ENCODE peak calls at places on chromosome 2, in six cellular contexts. R is esophagus squamous epithelium, E is left lung, H is right atrium auricular region, O is endothelial cell of umbilical vein, U is pancreas. V is an unnamed sample. For H3K36me3, the result is how much of the 10 kb centered on the place peaks cover.

GRCh38 chr2:61138859-61139258 is 23.1 kb upstream of the C2orf74 start:
- DNase-seq in O (no peak), H (no peak), R (no peak), E (no peak), U (no peak), V (no peak)

GRCh38 chr2:152304845-152305244 is 30.1 kb upstream of the FMNL2 start:
- DNase-seq in O (no peak), U (no peak), E (no peak), H (no peak), R (no peak), V (peak)

GRCh38 chr2:61184263-61184662 is 22.3 kb downstream of the C2orf74 start:
- DNase-seq in E (no peak), R (no peak), H (no peak), O (no peak), U (no peak), V (no peak)

GRCh38 chr2:70009776-70010175 is 48.3 kb upstream of the ASPRV1 start:
- DNase-seq in E (no peak), H (no peak), R (no peak), O (no peak), U (no peak), V (no peak)

GRCh38 chr2:237486819-237487448 is at the start of gene MLPH:
- DNase-seq in H (no peak), R (no peak), U (peak), E (peak), O (no peak), V (peak)

GRCh38 chr2:59301466-59302402 is 1060.6 kb upstream of the FANCL start:
- DNase-seq in E (peak), R (no peak), O (peak), H (peak), U (peak), V (peak)

GRCh38 chr2:240584486-240585031 is 2.0 kb upstream of the CAPN10 start:
- DNase-seq in U (no peak), H (no peak), E (no peak), R (no peak), O (no peak), V (peak)

GRCh38 chr2:70685771-70686171 is 82.2 kb downstream of the ADD2 start:
- DNase-seq in R (no peak), O (no peak), U (no peak), H (no peak), E (no peak), V (no peak)

GRCh38 chr2:204834716-204835115 is 289.4 kb downstream of the PARD3B start:
- DNase-seq in H (no peak), U (no peak), O (no peak), R (no peak), E (no peak), V (no peak)

GRCh38 chr2:219219113-219219696 is 447 bp upstream of the ABCB6 start:
- DNase-seq in O (no peak), H (no peak), E (peak), R (no peak), U (no peak), V (no peak)

GRCh38 chr2:178282075-178282474 is 87.8 kb downstream of the OSBPL6 start:
- DNase-seq in R (no peak), H (no peak), O (peak), E (no peak), U (no peak), V (peak)

GRCh38 chr2:119157850-119158511 is 570 bp downstream of the C1QL2 start:
- DNase-seq in E (no peak), O (no peak), H (no peak), U (no peak), R (no peak), V (no peak)

GRCh38 chr2:3332133-3332532 is 45.5 kb downstream of the EIPR1 start:
- DNase-seq in R (no peak), E (no peak), O (no peak), U (no peak), H (no peak), V (no peak)

GRCh38 chr2:15058015-15058414 is 425.5 kb downstream of the LRATD1 start:
- DNase-seq in H (no peak), R (no peak), E (no peak), U (no peak), O (no peak), V (no peak)

GRCh38 chr2:126994340-126994777 is 95.7 kb downstream of the TEX51 start:
- DNase-seq in E (no peak), H (no peak), R (no peak), U (no peak), O (no peak), V (no peak)

GRCh38 chr2:26922638-26923466 is 47.6 kb upstream of the MAPRE3 start:
- DNase-seq in E (no peak), H (no peak), O (peak), U (peak), R (no peak), V (peak)

GRCh38 chr2:231032575-231033140 is 4.7 kb upstream of the C2orf72 start:
- DNase-seq in H (no peak), R (no peak), U (no peak), E (no peak), O (no peak), V (no peak)

GRCh38 chr2:54336136-54336976 is 80.3 kb upstream of the TSPYL6 start:
- DNase-seq in O (no peak), E (no peak), R (no peak), H (no peak), U (no peak), V (peak)

GRCh38 chr2:136206613-136207012 is 88.7 kb upstream of the CXCR4 start:
- DNase-seq in E (no peak), O (no peak), R (peak), U (no peak), H (no peak), V (no peak)

GRCh38 chr2:144237108-144237507 is 282.8 kb downstream of the ZEB2 start:
- DNase-seq in O (no peak), R (no peak), H (no peak), E (no peak), U (no peak), V (no peak)

GRCh38 chr2:169768262-169768995 is 30.2 kb upstream of the SSB start:
- DNase-seq in R (no peak), U (no peak), E (peak), O (no peak), H (no peak), V (no peak)

GRCh38 chr2:119584469-119584868 is 40.2 kb downstream of the CFAP221 start:
- DNase-seq in H (no peak), E (no peak), U (no peak), O (no peak), R (no peak), V (no peak)

GRCh38 chr2:219183151-219183757 is 5.2 kb downstream of the RETREG2 start:
- DNase-seq in O (no peak), H (no peak), U (no peak), E (no peak), R (no peak), V (no peak)

GRCh38 chr2:3301001-3301400 is 76.6 kb downstream of the EIPR1 start:
- DNase-seq in H (no peak), U (no peak), R (no peak), O (no peak), E (no peak), V (no peak)

GRCh38 chr2:208046686-208047085 is 21.4 kb upstream of the PLEKHM3 start:
- DNase-seq in E (no peak), H (no peak), O (no peak), U (no peak), R (no peak), V (peak)

GRCh38 chr2:1234731-1235308 is 178.4 kb upstream of the TPO start:
- DNase-seq in E (no peak), H (no peak), U (no peak), R (no peak), O (no peak), V (no peak)

GRCh38 chr2:152336103-152336853 is 1.3 kb downstream of the FMNL2 start:
- DNase-seq in H (peak), O (peak), U (peak), E (peak), R (no peak), V (peak)

GRCh38 chr2:118847447-118848172 is at the start of gene EN1:
- DNase-seq in O (no peak), U (no peak), H (peak), R (no peak), E (no peak), V (no peak)

DNA sequence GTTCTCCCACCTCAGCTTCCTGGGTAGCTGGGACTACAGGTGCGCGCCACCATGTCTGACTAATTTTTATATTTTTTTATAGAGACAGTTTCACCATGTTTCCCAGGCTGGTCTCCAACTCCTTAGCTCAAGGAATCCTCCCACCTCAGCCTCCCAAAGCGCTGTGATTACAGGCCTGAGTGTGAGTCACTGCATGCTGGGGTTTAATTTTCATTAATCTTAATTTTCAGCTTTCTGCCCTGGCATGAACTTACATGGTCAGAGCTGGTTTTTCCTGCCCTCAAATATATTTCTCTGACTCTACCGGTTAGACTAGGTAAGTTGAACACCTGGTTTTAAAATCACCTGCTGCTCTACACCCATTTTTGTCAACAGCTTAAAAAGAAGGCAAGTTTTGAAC is 3.1 kb downstream of the MARCHF7 start:
- DNase-seq in U (no peak), R (no peak), E (no peak), O (no peak), H (no peak), V (peak)
- H3K4me3 ChIP-seq in U (no peak), R (no peak), E (no peak), O (no peak), H (no peak), V (no peak)

DNA sequence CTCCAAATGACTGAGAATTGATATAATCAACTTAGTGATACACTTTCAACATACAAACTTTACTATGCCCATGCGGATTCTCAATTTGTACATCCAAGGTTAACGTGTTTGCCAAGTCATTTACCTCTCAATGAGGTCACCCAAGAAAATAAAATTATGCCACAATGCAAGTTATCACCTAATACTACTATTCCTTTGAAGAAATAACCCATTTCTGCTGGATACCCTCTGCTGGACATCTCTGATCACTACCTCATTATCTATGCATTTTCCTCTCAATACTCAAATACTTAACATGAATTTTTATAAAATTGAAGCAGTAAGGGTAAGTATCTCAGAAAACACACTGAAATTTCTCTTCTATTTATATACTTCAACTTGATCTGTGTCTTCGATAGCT is 12.7 kb downstream of the HNRNPLL start:
- DNase-seq in R (no peak), H (no peak), O (no peak), E (no peak), U (no peak), V (no peak)
- TF ChIP-seq CTCF in R (no peak), H (no peak), O (no peak), E (no peak), U (no peak), V (no peak)

GRCh38 chr2:12467303-12467702 is 249.4 kb upstream of the TRIB2 start:
- DNase-seq in E (no peak), R (no peak), U (no peak), O (no peak), H (no peak), V (no peak)

GRCh38 chr2:12463189-12463588 is 253.5 kb upstream of the TRIB2 start:
- DNase-seq in R (no peak), H (no peak), E (no peak), O (no peak), U (no peak), V (no peak)

GRCh38 chr2:12469053-12469625 is 247.6 kb upstream of the TRIB2 start:
- DNase-seq in U (no peak), H (no peak), E (no peak), O (no peak), R (no peak), V (no peak)

DNA sequence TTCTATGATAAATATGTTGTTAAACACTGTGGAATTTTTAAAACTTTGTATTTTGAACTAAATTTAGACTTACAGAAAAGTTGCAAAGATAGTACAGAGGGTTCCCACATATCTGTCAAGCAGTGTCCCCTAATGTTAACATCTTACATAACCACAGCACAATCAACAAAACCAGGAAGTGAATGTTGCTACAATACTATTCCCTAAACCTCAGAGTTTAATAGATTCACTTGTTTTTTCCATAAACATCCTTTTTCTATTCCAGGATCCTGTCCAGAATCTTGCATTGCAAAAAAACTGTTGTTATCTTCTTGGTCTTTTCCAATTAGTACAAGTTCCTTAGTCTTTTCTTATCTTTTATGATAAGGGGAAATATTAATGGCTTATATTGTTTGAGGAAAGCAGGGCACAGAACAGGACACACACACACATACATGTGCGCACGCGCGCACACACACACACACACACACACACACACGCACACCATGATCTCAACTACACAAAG is 251.1 kb upstream of the TRIB2 start:
- DNase-seq in O (peak), U (no peak), H (no peak), R (no peak), E (no peak), V (no peak)
- H3K36me3 ChIP-seq in O (under half), U (under half), H (under half), R (under half), E (under half), V (under half)

GRCh38 chr2:47402805-47403691 is at the start of gene MSH2:
- DNase-seq in U (peak), H (peak), O (peak), E (peak), R (peak), V (peak)

GRCh38 chr2:47405757-47406156 is 2.8 kb downstream of the MSH2 start:
- DNase-seq in H (no peak), O (no peak), U (no peak), E (no peak), R (no peak), V (no peak)

GRCh38 chr2:47403829-47404228 is 873 bp downstream of the MSH2 start:
- DNase-seq in E (no peak), H (no peak), R (no peak), O (no peak), U (no peak), V (no peak)

GRCh38 chr2:47402555-47402804 is 476 bp upstream of the MSH2 start:
- DNase-seq in U (no peak), R (no peak), O (no peak), E (no peak), H (no peak), V (peak)

GRCh38 chr2:47404356-47404755 is 1.4 kb downstream of the MSH2 start:
- DNase-seq in O (no peak), U (no peak), R (no peak), H (no peak), E (no peak), V (no peak)
- H3K4me3 ChIP-seq in O (peak), U (peak), R (peak), H (no peak), E (no peak), V (no peak)

DNA sequence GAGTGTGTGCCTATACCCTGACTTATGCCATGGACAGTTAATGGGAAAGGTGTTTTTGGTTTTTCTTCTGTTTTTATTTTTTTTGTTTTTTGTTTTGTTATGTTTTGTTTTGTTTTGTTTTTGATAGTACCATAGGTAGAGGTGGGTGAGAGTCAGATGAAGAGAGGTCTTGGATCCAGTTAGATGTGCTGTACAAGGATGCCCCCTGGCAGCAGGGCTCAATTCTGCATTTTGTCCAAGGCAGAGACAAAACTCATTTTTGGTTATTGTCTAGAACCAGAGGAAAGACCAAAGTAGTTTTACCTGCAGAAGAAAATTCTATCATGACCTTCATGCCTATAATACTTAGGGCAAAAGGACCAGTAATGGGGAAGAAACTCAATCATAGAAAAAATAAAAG is 48.5 kb downstream of the SLC5A7 start:
- DNase-seq in R (no peak), U (no peak), O (no peak), H (no peak), E (no peak), V (peak)
- TF ChIP-seq CTCF in R (no peak), U (no peak), O (no peak), H (no peak), E (peak), V (peak)

DNA sequence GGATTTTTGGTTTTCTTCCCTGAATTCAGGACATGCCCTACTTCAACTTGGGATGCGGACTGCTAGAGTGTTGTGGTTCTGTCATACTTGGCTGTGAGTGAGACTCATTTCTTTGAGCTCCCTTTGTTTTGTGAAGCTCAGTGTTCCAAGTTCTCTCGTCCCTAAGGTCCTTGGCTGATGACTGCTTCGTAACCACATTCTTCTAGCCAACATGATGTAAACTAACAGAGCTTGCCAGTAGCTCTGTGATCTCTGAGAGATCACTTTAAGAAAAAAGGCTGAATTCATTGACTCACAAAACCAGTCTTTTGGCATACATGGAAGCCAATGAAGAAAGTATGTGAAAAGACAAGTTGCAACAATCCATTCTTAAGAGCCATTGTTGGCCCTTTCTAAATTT is 96.9 kb upstream of the MSTN start:
- DNase-seq in H (no peak), E (no peak), O (no peak), U (no peak), R (no peak), V (peak)
- H3K36me3 ChIP-seq in H (under half), E (under half), O (under half), U (under half), R (under half), V (under half)

GRCh38 chr2:106163948-106164580 is 30.0 kb downstream of the UXS1 start:
- DNase-seq in E (no peak), U (no peak), R (no peak), H (no peak), O (no peak), V (peak)
- H3K4me3 ChIP-seq in E (no peak), U (no peak), R (no peak), H (no peak), O (no peak), V (no peak)

DNA sequence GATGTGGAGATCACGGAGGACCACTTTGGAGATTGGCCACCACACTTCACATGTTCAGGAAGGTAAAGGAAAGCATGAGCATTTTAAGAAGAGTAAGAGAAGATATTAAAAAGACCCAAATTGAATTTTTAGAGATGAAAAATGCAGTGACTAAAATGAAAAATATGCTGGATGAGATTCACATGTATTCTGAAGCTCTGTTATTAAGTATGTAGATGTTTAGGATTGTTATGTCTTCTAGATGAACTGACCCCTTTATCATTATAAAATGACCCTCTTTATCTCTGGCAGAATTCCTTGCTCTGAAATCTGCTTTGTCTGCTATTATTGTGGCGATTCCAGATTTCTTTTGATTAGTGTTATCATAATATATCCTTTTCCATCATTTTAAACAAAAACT is 36.0 kb upstream of the DYNC2LI1 start:
- DNase-seq in R (no peak), O (no peak), E (no peak), H (no peak), U (no peak), V (no peak)
- TF ChIP-seq CTCF in R (no peak), O (no peak), E (no peak), H (no peak), U (no peak), V (no peak)

V was measured in bronchial epithelial cell.